ENCODE peak calls at places on chromosomes 13 and 19, in eight cellular contexts. B is ovary, D is uterus, X is IMR-90, C is heart left ventricle, J is stomach, O is right lobe of liver, P is adrenal gland. R is an unnamed sample.

GRCh38 chr19:35156673-35157014 is 2.1 kb downstream of the FXYD5 start:
- DNase-seq in B (no peak), D (no peak), X (no peak), C (no peak), J (no peak), O (no peak), P (no peak), R (no peak)

GRCh38 chr13:98984983-98985382 is 7.1 kb upstream of the DOCK9 start:
- DNase-seq in B (no peak), D (no peak), X (no peak), C (no peak), J (no peak), O (no peak), P (no peak), R (no peak)

GRCh38 chr13:102825400-102825799 is 20.4 kb upstream of the ERCC5 start:
- DNase-seq in B (no peak), D (no peak), X (no peak), C (no peak), J (no peak), O (no peak), P (no peak), R (no peak)

GRCh38 chr19:13849277-13849676 is 27.7 kb upstream of the NANOS3 start:
- DNase-seq in B (peak; percentile 57), D (no peak), X (no peak), C (peak; percentile 24), J (no peak), O (no peak), P (no peak), R (no peak)

GRCh38 chr13:107678075-107678689 is 537.2 kb downstream of the LIG4 start:
- DNase-seq in B (no peak), D (no peak), X (peak; percentile 53), C (no peak), J (no peak), O (no peak), P (no peak), R (no peak)

GRCh38 chr13:48405865-48406264 is 7.0 kb downstream of the LPAR6 start:
- DNase-seq in B (no peak), D (no peak), X (peak; percentile 36), C (no peak), J (no peak), O (no peak), P (no peak), R (no peak)

GRCh38 chr13:59424661-59425060 is 739.1 kb downstream of the DIAPH3 start:
- DNase-seq in B (no peak), D (no peak), X (peak; percentile 69), C (no peak), J (no peak), O (no peak), P (no peak), R (no peak)

GRCh38 chr13:62387642-62388041 is 972.0 kb upstream of the PCDH20 start:
- DNase-seq in B (no peak), D (no peak), X (peak; percentile 36), C (no peak), J (no peak), O (no peak), P (no peak), R (no peak)

GRCh38 chr13:100545684-100546061 is 42.9 kb downstream of the GGACT start:
- DNase-seq in B (no peak), D (no peak), X (no peak), C (no peak), J (no peak), O (no peak), P (no peak), R (no peak)

GRCh38 chr13:111210488-111210887 is 95.4 kb downstream of the ARHGEF7 start:
- DNase-seq in B (no peak), D (no peak), X (peak; percentile 91), C (peak; percentile 53), J (no peak), O (no peak), P (peak; percentile 50), R (no peak)

GRCh38 chr13:100173203-100173602 is 84.3 kb downstream of the PCCA start:
- DNase-seq in B (no peak), D (no peak), X (no peak), C (no peak), J (no peak), O (no peak), P (no peak), R (no peak)

GRCh38 chr19:28425431-28425931 is 787.5 kb downstream of the UQCRFS1 start:
- DNase-seq in B (no peak), D (no peak), X (no peak), C (no peak), J (no peak), O (no peak), P (no peak), R (no peak)

GRCh38 chr13:33611016-33611805 is 206.7 kb upstream of the RFC3 start:
- DNase-seq in B (peak; percentile 36), D (peak; percentile 48), X (peak; percentile 64), C (peak; percentile 84), J (peak; percentile 65), O (peak; percentile 70), P (peak; percentile 66), R (no peak)

GRCh38 chr19:16330368-16330801 is 5.8 kb downstream of the KLF2 start:
- DNase-seq in B (peak; percentile 59), D (peak; percentile 54), X (peak; percentile 90), C (peak; percentile 88), J (peak; percentile 88), O (peak; percentile 81), P (peak; percentile 78), R (peak; percentile 97)

GRCh38 chr19:48543121-48543710 is 8.8 kb upstream of the SULT2B1 start:
- DNase-seq in B (no peak), D (no peak), X (peak; percentile 65), C (no peak), J (peak; percentile 82), O (no peak), P (no peak), R (no peak)

GRCh38 chr13:45108716-45109706 is 11.3 kb upstream of the GTF2F2 start:
- DNase-seq in B (no peak), D (no peak), X (peak; percentile 66), C (no peak), J (no peak), O (no peak), P (no peak), R (no peak)

DNA sequence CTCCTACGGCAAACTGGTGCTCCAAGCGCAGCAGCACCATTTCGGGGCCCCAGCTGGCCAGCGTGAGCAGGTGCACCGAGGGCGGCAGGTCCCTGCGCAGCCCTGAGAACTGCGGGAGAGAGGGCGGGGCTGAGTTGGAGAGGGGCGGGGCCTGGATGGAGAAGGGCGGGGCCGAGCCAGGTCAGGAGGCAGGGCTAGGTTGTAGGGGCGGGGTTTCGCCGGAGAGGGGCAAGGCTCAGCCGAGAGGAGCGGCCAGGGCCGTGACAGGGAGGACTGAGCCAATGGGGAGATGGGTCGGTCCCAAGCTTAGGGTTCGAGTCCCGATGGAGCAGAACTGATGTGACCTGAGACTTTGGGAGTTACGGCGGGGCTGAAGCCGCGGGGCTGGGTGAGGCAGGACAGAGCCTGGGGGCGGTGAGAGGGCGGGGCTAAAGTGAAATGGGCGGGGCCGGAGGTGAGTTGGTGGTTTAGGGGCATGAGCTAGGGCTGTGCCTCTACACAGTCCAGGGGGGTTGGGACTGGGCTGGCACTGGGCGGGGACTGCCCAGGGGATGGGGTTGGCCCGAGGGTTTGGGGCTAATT is 19.0 kb downstream of the MAN2B1 start:
- DNase-seq in B (peak; percentile 84), D (peak; percentile 68), X (no peak), C (peak; percentile 77), J (peak; percentile 82), O (peak; percentile 63), P (peak; percentile 81), R (peak; percentile 85)
- TF ChIP-seq POLR2A in B (no peak), D (no peak), X (no peak), C (no peak), J (no peak), O (no peak), P (no peak), R (no peak)

GRCh38 chr19:47142779-47143178 is 12.1 kb downstream of the SAE1 start:
- DNase-seq in B (no peak), D (no peak), X (no peak), C (no peak), J (no peak), O (no peak), P (no peak), R (no peak)
- TF ChIP-seq POLR2A in B (no peak), D (no peak), X (no peak), C (no peak), J (no peak), O (no peak), P (no peak), R (no peak)

GRCh38 chr19:3366761-3367571 is 583 bp downstream of the NFIC start:
- DNase-seq in B (peak; percentile 84), D (peak; percentile 72), X (no peak), C (peak; percentile 72), J (no peak), O (peak; percentile 77), P (peak; percentile 73), R (peak; percentile 84)
- TF ChIP-seq POLR2A in B (peak; percentile 39), D (peak; percentile 39), X (peak; percentile 44), C (no peak), J (no peak), O (peak; percentile 77), P (no peak), R (no peak)

GRCh38 chr19:58328999-58329398 is 2.2 kb downstream of the ZSCAN22 start:
- DNase-seq in B (no peak), D (no peak), X (no peak), C (no peak), J (no peak), O (no peak), P (no peak), R (no peak)

GRCh38 chr19:58325623-58326022 is 1.2 kb upstream of the ZSCAN22 start:
- DNase-seq in B (no peak), D (no peak), X (peak; percentile 57), C (no peak), J (no peak), O (no peak), P (no peak), R (no peak)

GRCh38 chr19:58326501-58326913 is 287 bp upstream of the ZSCAN22 start:
- DNase-seq in B (no peak), D (no peak), X (no peak), C (no peak), J (no peak), O (no peak), P (no peak), R (no peak)

GRCh38 chr19:58330458-58330857 is 3.7 kb downstream of the ZSCAN22 start:
- DNase-seq in B (no peak), D (no peak), X (peak; percentile 76), C (no peak), J (peak; percentile 31), O (no peak), P (no peak), R (no peak)

DNA sequence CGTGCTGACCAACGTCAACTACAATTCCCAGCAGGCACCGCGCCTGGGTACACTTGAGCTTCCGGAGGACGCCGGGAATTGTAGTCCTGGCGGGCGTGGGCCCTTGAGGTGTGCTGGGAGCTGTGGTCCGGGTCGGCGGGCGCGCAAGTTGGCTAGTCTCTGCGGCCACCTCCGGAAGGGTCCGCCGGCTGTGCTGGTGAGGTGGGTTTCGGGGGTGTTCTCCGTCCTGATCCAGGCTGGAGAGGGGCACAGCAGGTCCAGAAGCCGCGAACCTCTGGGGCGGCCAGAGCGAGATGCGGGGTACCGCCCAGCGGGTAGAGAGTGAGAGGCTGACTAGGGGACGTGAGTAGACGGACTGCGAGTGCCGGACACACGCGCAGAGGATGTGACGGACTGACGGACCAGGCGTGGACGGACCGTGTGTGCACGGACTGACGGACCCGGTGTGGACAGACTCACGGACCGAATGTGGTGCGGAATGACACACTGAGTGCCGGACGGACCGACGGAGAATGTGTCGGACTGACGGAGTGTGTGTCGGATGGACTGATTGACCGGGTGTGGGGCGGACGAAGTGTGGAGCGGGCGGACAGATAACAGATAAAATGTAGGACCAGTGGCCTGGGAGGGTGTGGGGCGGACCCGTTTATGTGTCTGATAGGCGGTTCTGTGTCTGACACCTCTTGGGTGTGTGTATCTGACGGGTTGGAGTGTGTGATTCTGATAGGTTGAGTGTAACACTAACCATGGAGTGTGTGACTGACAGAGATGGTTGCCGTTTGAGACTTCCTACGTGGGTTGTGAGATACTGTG is at the start of gene ZSCAN22:
- DNase-seq in B (peak; percentile 96), D (peak; percentile 95), X (peak; percentile 95), C (peak; percentile 98), J (peak; percentile 97), O (peak; percentile 98), P (peak; percentile 97), R (peak; percentile 98)
- TF ChIP-seq POLR2A in B (peak; percentile 56), D (peak; percentile 78), X (peak; percentile 78), C (no peak), J (no peak), O (peak; percentile 79), P (peak; percentile 48), R (peak; percentile 6)